ENCODE peak calls at places on chromosomes 2 and 18, in five cellular contexts. S is Calu3, Y is tibial nerve, I is RWPE1, A is neural crest cell. G is an unnamed sample.

GRCh38 chr2:74439373-74440004 is 2.2 kb downstream of the RTKN start:
- DNase-seq in I (no peak), S (no peak), A (no peak), Y (no peak), G (no peak)

GRCh38 chr2:224466315-224466714 is 64.4 kb upstream of the FAM124B start:
- DNase-seq in I (no peak), A (no peak), S (no peak), Y (no peak), G (no peak)

GRCh38 chr2:26521054-26521912 is 43.4 kb upstream of the OTOF start:
- DNase-seq in A (peak; percentile 22), I (peak; percentile 26), S (peak; percentile 67), Y (no peak), G (no peak)

GRCh38 chr2:38148501-38148900 is 72.5 kb upstream of the CYP1B1 start:
- DNase-seq in I (peak; percentile 58), A (no peak), Y (peak; percentile 78), S (peak; percentile 67), G (no peak)

GRCh38 chr2:42840760-42841159 is 48.4 kb upstream of the HAAO start:
- DNase-seq in S (no peak), Y (no peak), A (no peak), I (no peak), G (no peak)

GRCh38 chr18:73617981-73618380 is 529.7 kb downstream of the FBXO15 start:
- DNase-seq in S (no peak), Y (no peak), I (no peak), A (no peak), G (no peak)

GRCh38 chr2:23096905-23097602 is 287.9 kb upstream of the KLHL29 start:
- DNase-seq in Y (no peak), A (no peak), S (no peak), I (no peak), G (no peak)

GRCh38 chr2:120368086-120368485 is 22.1 kb downstream of the INHBB start:
- DNase-seq in A (no peak), I (no peak), S (no peak), Y (no peak), G (no peak)

GRCh38 chr18:5197032-5197434 is at the start of gene AKAIN1:
- DNase-seq in Y (no peak), S (no peak), I (peak; percentile 17), A (peak; percentile 65), G (peak; percentile 66)

GRCh38 chr2:176136375-176137248 is 7.1 kb downstream of the HOXD8 start:
- DNase-seq in Y (no peak), A (no peak), I (no peak), S (no peak), G (no peak)

GRCh38 chr18:67742954-67743353 is 226.4 kb upstream of the DSEL start:
- DNase-seq in A (no peak), I (no peak), S (no peak), Y (no peak), G (no peak)

GRCh38 chr18:37484893-37485834 is 80.4 kb downstream of the CELF4 start:
- DNase-seq in Y (no peak), A (peak; percentile 42), S (peak; percentile 45), I (no peak), G (peak; percentile 39)

GRCh38 chr2:28348149-28348567 is 44.5 kb upstream of the FOSL2 start:
- DNase-seq in S (no peak), A (no peak), Y (no peak), I (no peak), G (no peak)

GRCh38 chr2:186595219-186595618 is 5.4 kb downstream of the ITGAV start:
- DNase-seq in Y (no peak), A (no peak), S (no peak), I (no peak), G (no peak)

GRCh38 chr2:166090346-166090745 is 37.5 kb downstream of the SCN1A start:
- DNase-seq in A (no peak), I (no peak), S (no peak), Y (no peak), G (no peak)

GRCh38 chr18:2547477-2548087 is 23.7 kb downstream of the METTL4 start:
- DNase-seq in I (peak; percentile 27), A (no peak), S (no peak), Y (peak; percentile 14), G (no peak)

GRCh38 chr2:23760746-23761145 is 166.2 kb downstream of the ATAD2B start:
- DNase-seq in A (no peak), S (no peak), I (peak; percentile 12), Y (no peak), G (no peak)

GRCh38 chr18:59902180-59902992 is 2.6 kb downstream of the PMAIP1 start:
- DNase-seq in S (no peak), I (no peak), Y (no peak), A (no peak), G (no peak)

GRCh38 chr2:230913406-230913805 is 11.6 kb downstream of the GPR55 start:
- DNase-seq in I (no peak), S (no peak), A (no peak), Y (no peak), G (no peak)

GRCh38 chr2:133674433-133675331 is 106.4 kb upstream of the NCKAP5 start:
- DNase-seq in S (peak; percentile 43), Y (peak; percentile 61), I (no peak), A (peak; percentile 20), G (no peak)

DNA sequence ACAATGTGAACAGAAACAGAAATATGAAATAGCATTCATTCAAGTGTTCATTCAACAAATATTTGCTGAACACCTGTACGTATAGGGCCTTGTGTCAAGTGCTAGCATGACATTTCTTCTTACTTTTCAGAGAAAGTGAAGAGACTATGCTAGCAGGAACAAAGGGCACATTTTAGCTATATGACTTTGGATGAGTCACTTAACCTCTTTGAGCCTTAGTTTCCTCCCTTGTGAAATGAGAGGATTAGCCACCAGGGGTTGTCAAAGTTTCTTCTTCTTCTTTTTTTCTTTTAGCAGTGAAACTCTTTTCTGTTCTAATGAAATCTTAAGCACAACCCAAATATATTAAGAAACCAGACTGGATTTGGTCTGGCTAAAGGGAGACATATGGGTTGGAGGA is 53.1 kb downstream of the FIGN start:
- DNase-seq in S (peak; percentile 6), Y (no peak), I (peak; percentile 38), A (no peak), G (no peak)
- TF ChIP-seq CTCF in S (peak; percentile 25), Y (peak; percentile 12), I (no peak), A (peak; percentile 35), G (no peak)

GRCh38 chr2:167127135-167127534 is 238.9 kb downstream of the XIRP2 start:
- DNase-seq in Y (peak; percentile 13), I (peak; percentile 10), S (no peak), A (no peak), G (no peak)
- TF ChIP-seq CTCF in Y (no peak), I (no peak), S (peak; percentile 53), A (peak; percentile 28), G (no peak)

GRCh38 chr2:113700186-113700841 is 56.1 kb downstream of the SLC35F5 start:
- DNase-seq in I (no peak), Y (no peak), A (no peak), S (no peak), G (no peak)
- TF ChIP-seq CTCF in I (no peak), Y (peak; percentile 41), A (no peak), S (no peak), G (no peak)

DNA sequence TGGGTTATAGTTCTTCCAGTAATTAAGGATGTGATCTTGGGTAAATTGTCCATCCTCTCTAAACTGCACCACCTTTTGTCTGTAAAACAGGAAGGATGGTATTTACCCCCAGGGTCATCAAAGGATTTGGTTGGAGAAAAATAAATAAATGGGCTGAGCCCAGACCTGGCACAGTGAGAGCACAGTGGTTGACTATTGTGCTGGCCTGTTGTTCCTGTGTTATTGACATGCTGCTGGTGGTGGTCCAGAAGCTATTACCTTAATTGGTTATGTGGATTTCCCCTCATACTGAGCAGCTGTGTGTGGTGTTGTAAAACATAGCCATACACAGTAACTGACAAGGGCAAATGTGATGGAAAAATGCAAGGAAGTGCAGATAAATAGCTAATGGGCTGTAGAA is 746 bp upstream of the IL37 start:
- DNase-seq in Y (no peak), S (no peak), I (no peak), A (no peak), G (no peak)
- TF ChIP-seq CTCF in Y (no peak), S (no peak), I (no peak), A (no peak), G (no peak)

GRCh38 chr2:233418052-233418760 is 63.9 kb downstream of the DGKD start:
- DNase-seq in S (no peak), Y (no peak), I (no peak), A (no peak), G (no peak)
- TF ChIP-seq CTCF in S (no peak), Y (no peak), I (no peak), A (no peak), G (peak; percentile 4)

GRCh38 chr18:50287441-50288347 is at the start of gene CXXC1:
- DNase-seq in Y (peak; percentile 95), S (peak; percentile 96), A (peak; percentile 95), I (peak; percentile 75), G (peak; percentile 97)
- TF ChIP-seq CTCF in Y (peak; percentile 86), S (peak; percentile 63), A (peak; percentile 70), I (peak; percentile 46), G (peak; percentile 71)

GRCh38 chr2:19377717-19378116 is 19.3 kb upstream of the OSR1 start:
- DNase-seq in Y (no peak), A (no peak), S (no peak), I (no peak), G (no peak)
- TF ChIP-seq CTCF in Y (no peak), A (no peak), S (no peak), I (no peak), G (peak; percentile 16)

GRCh38 chr18:77069482-77069881 is 63.1 kb downstream of the MBP start:
- DNase-seq in Y (no peak), I (no peak), A (no peak), S (no peak), G (no peak)

GRCh38 chr18:77068321-77068841 is 64.2 kb downstream of the MBP start:
- DNase-seq in S (no peak), I (no peak), A (no peak), Y (no peak), G (no peak)

GRCh38 chr18:77067315-77068061 is 65.1 kb downstream of the MBP start:
- DNase-seq in I (peak; percentile 63), Y (peak; percentile 74), S (peak; percentile 91), A (no peak), G (no peak)

GRCh38 chr18:77069931-77070330 is 62.7 kb downstream of the MBP start:
- DNase-seq in Y (no peak), I (no peak), S (no peak), A (no peak), G (no peak)

GRCh38 chr18:77068890-77069312 is 63.7 kb downstream of the MBP start:
- DNase-seq in A (no peak), S (no peak), I (no peak), Y (no peak), G (no peak)
- TF ChIP-seq CTCF in A (no peak), S (no peak), I (no peak), Y (peak; percentile 27), G (no peak)

GRCh38 chr2:101205521-101205998 is 47.1 kb upstream of the CNOT11 start:
- DNase-seq in S (peak; percentile 62), Y (peak; percentile 49), I (peak; percentile 83), A (peak; percentile 21), G (no peak)
- TF ChIP-seq CTCF in S (peak; percentile 32), Y (peak; percentile 67), I (peak; percentile 79), A (peak; percentile 67), G (peak; percentile 59)